ENCODE peak calls at places on chromosomes 7 and 10, in nine cellular contexts. One of them, this sample, is unnamed.

GRCh38 chr10:78209987-78210386 is 176.3 kb downstream of the RPS24 start:
- DNase-seq in pancreas: no peak
- DNase-seq in fibroblast of gingiva: no peak
- DNase-seq in NCI-H524 treated with DMSO at 0.1 percent for 48 hours: no peak
- DNase-seq in choroid plexus epithelial cell: no peak
- DNase-seq in NCI-H774: no peak
- DNase-seq in activated CD4-positive, alpha-beta T cell treated with anti-CD3 and anti-CD28 coated beads for 24 hours: no peak
- DNase-seq in NCI-H1436: no peak
- DNase-seq in ELF-1: no peak
- DNase-seq in this sample: no peak

GRCh38 chr7:108460964-108461363 is 4.7 kb upstream of the NRCAM start:
- DNase-seq in NCI-H524 treated with DMSO at 0.1 percent for 48 hours: no peak
- DNase-seq in NCI-H1436: no peak
- DNase-seq in ELF-1: no peak
- DNase-seq in pancreas: no peak
- DNase-seq in fibroblast of gingiva: no peak
- DNase-seq in choroid plexus epithelial cell: no peak
- DNase-seq in NCI-H774: no peak
- DNase-seq in activated CD4-positive, alpha-beta T cell treated with anti-CD3 and anti-CD28 coated beads for 24 hours: no peak
- DNase-seq in this sample: no peak

GRCh38 chr7:31335889-31336201 is 4.7 kb downstream of the NEUROD6 start:
- DNase-seq in pancreas: no peak
- DNase-seq in fibroblast of gingiva: no peak
- DNase-seq in choroid plexus epithelial cell: no peak
- DNase-seq in ELF-1: no peak
- DNase-seq in NCI-H1436: no peak
- DNase-seq in NCI-H524 treated with DMSO at 0.1 percent for 48 hours: no peak
- DNase-seq in NCI-H774: no peak
- DNase-seq in activated CD4-positive, alpha-beta T cell treated with anti-CD3 and anti-CD28 coated beads for 24 hours: no peak
- DNase-seq in this sample: no peak

GRCh38 chr10:92074126-92074887 is 150.7 kb downstream of the BTAF1 start:
- DNase-seq in NCI-H774: no peak
- DNase-seq in pancreas: no peak
- DNase-seq in ELF-1: no peak
- DNase-seq in choroid plexus epithelial cell: peak
- DNase-seq in NCI-H524 treated with DMSO at 0.1 percent for 48 hours: no peak
- DNase-seq in fibroblast of gingiva: no peak
- DNase-seq in NCI-H1436: no peak
- DNase-seq in activated CD4-positive, alpha-beta T cell treated with anti-CD3 and anti-CD28 coated beads for 24 hours: no peak
- DNase-seq in this sample: no peak

GRCh38 chr7:38318803-38319416 is 45.5 kb upstream of the TARP start:
- DNase-seq in NCI-H774: no peak
- DNase-seq in NCI-H1436: peak
- DNase-seq in NCI-H524 treated with DMSO at 0.1 percent for 48 hours: peak
- DNase-seq in choroid plexus epithelial cell: peak
- DNase-seq in activated CD4-positive, alpha-beta T cell treated with anti-CD3 and anti-CD28 coated beads for 24 hours: no peak
- DNase-seq in fibroblast of gingiva: peak
- DNase-seq in pancreas: no peak
- DNase-seq in ELF-1: peak
- DNase-seq in this sample: no peak

GRCh38 chr7:51467384-51468017 is 150.9 kb upstream of the COBL start:
- DNase-seq in NCI-H524 treated with DMSO at 0.1 percent for 48 hours: no peak
- DNase-seq in choroid plexus epithelial cell: no peak
- DNase-seq in NCI-H1436: no peak
- DNase-seq in activated CD4-positive, alpha-beta T cell treated with anti-CD3 and anti-CD28 coated beads for 24 hours: no peak
- DNase-seq in ELF-1: no peak
- DNase-seq in pancreas: no peak
- DNase-seq in fibroblast of gingiva: no peak
- DNase-seq in NCI-H774: no peak
- DNase-seq in this sample: no peak

GRCh38 chr7:138064856-138065357 is 11.4 kb upstream of the AKR1D1 start:
- DNase-seq in pancreas: no peak
- DNase-seq in choroid plexus epithelial cell: peak
- DNase-seq in NCI-H524 treated with DMSO at 0.1 percent for 48 hours: no peak
- DNase-seq in fibroblast of gingiva: peak
- DNase-seq in NCI-H774: no peak
- DNase-seq in ELF-1: peak
- DNase-seq in NCI-H1436: no peak
- DNase-seq in activated CD4-positive, alpha-beta T cell treated with anti-CD3 and anti-CD28 coated beads for 24 hours: no peak
- DNase-seq in this sample: no peak

GRCh38 chr7:92460510-92460909 is 13.2 kb downstream of the GATAD1 start:
- DNase-seq in activated CD4-positive, alpha-beta T cell treated with anti-CD3 and anti-CD28 coated beads for 24 hours: no peak
- DNase-seq in NCI-H1436: no peak
- DNase-seq in pancreas: no peak
- DNase-seq in ELF-1: no peak
- DNase-seq in NCI-H524 treated with DMSO at 0.1 percent for 48 hours: no peak
- DNase-seq in NCI-H774: no peak
- DNase-seq in choroid plexus epithelial cell: no peak
- DNase-seq in fibroblast of gingiva: no peak
- DNase-seq in this sample: no peak

GRCh38 chr7:47534322-47535032 is 47.4 kb downstream of the TNS3 start:
- DNase-seq in ELF-1: peak
- DNase-seq in pancreas: no peak
- DNase-seq in fibroblast of gingiva: no peak
- DNase-seq in choroid plexus epithelial cell: no peak
- DNase-seq in activated CD4-positive, alpha-beta T cell treated with anti-CD3 and anti-CD28 coated beads for 24 hours: no peak
- DNase-seq in NCI-H774: no peak
- DNase-seq in NCI-H524 treated with DMSO at 0.1 percent for 48 hours: no peak
- DNase-seq in NCI-H1436: no peak
- DNase-seq in this sample: no peak

GRCh38 chr7:95470452-95470851 is 15.3 kb upstream of the ASB4 start:
- DNase-seq in pancreas: no peak
- DNase-seq in activated CD4-positive, alpha-beta T cell treated with anti-CD3 and anti-CD28 coated beads for 24 hours: no peak
- DNase-seq in ELF-1: no peak
- DNase-seq in NCI-H774: peak
- DNase-seq in NCI-H1436: peak
- DNase-seq in choroid plexus epithelial cell: peak
- DNase-seq in NCI-H524 treated with DMSO at 0.1 percent for 48 hours: no peak
- DNase-seq in fibroblast of gingiva: no peak
- DNase-seq in this sample: no peak

GRCh38 chr7:112157072-112157471 is 49.1 kb downstream of the DOCK4 start:
- DNase-seq in NCI-H774: no peak
- DNase-seq in pancreas: no peak
- DNase-seq in choroid plexus epithelial cell: peak
- DNase-seq in NCI-H524 treated with DMSO at 0.1 percent for 48 hours: no peak
- DNase-seq in NCI-H1436: no peak
- DNase-seq in activated CD4-positive, alpha-beta T cell treated with anti-CD3 and anti-CD28 coated beads for 24 hours: no peak
- DNase-seq in fibroblast of gingiva: peak
- DNase-seq in ELF-1: no peak
- DNase-seq in this sample: no peak

GRCh38 chr10:69856601-69857166 is 55.0 kb downstream of the COL13A1 start:
- DNase-seq in NCI-H524 treated with DMSO at 0.1 percent for 48 hours: no peak
- DNase-seq in NCI-H774: no peak
- DNase-seq in activated CD4-positive, alpha-beta T cell treated with anti-CD3 and anti-CD28 coated beads for 24 hours: no peak
- DNase-seq in fibroblast of gingiva: no peak
- DNase-seq in choroid plexus epithelial cell: no peak
- DNase-seq in ELF-1: no peak
- DNase-seq in NCI-H1436: no peak
- DNase-seq in pancreas: no peak
- DNase-seq in this sample: no peak

GRCh38 chr10:96714031-96714590 is 6.2 kb downstream of the PIK3AP1 start:
- DNase-seq in pancreas: no peak
- DNase-seq in NCI-H524 treated with DMSO at 0.1 percent for 48 hours: no peak
- DNase-seq in choroid plexus epithelial cell: peak
- DNase-seq in fibroblast of gingiva: no peak
- DNase-seq in activated CD4-positive, alpha-beta T cell treated with anti-CD3 and anti-CD28 coated beads for 24 hours: no peak
- DNase-seq in ELF-1: no peak
- DNase-seq in NCI-H1436: no peak
- DNase-seq in NCI-H774: no peak
- DNase-seq in this sample: no peak

GRCh38 chr7:156650042-156650441 is 9.5 kb downstream of the RNF32 start:
- DNase-seq in ELF-1: peak
- DNase-seq in NCI-H524 treated with DMSO at 0.1 percent for 48 hours: no peak
- DNase-seq in activated CD4-positive, alpha-beta T cell treated with anti-CD3 and anti-CD28 coated beads for 24 hours: no peak
- DNase-seq in choroid plexus epithelial cell: peak
- DNase-seq in NCI-H1436: no peak
- DNase-seq in fibroblast of gingiva: no peak
- DNase-seq in pancreas: no peak
- DNase-seq in NCI-H774: no peak
- DNase-seq in this sample: no peak

GRCh38 chr10:71547290-71547689 is 150.6 kb downstream of the CDH23 start:
- DNase-seq in ELF-1: no peak
- DNase-seq in pancreas: no peak
- DNase-seq in activated CD4-positive, alpha-beta T cell treated with anti-CD3 and anti-CD28 coated beads for 24 hours: no peak
- DNase-seq in choroid plexus epithelial cell: peak
- DNase-seq in NCI-H1436: no peak
- DNase-seq in NCI-H774: no peak
- DNase-seq in NCI-H524 treated with DMSO at 0.1 percent for 48 hours: no peak
- DNase-seq in fibroblast of gingiva: no peak
- DNase-seq in this sample: no peak

GRCh38 chr7:4958477-4959301 is at the start of gene MMD2:
- DNase-seq in ELF-1: peak
- DNase-seq in pancreas: no peak
- DNase-seq in activated CD4-positive, alpha-beta T cell treated with anti-CD3 and anti-CD28 coated beads for 24 hours: no peak
- DNase-seq in NCI-H774: no peak
- DNase-seq in fibroblast of gingiva: no peak
- DNase-seq in NCI-H524 treated with DMSO at 0.1 percent for 48 hours: no peak
- DNase-seq in choroid plexus epithelial cell: no peak
- DNase-seq in NCI-H1436: no peak
- DNase-seq in this sample: no peak

GRCh38 chr10:114577133-114577532 is 80.9 kb downstream of the ABLIM1 start:
- DNase-seq in NCI-H524 treated with DMSO at 0.1 percent for 48 hours: no peak
- DNase-seq in fibroblast of gingiva: peak
- DNase-seq in NCI-H1436: no peak
- DNase-seq in pancreas: no peak
- DNase-seq in ELF-1: no peak
- DNase-seq in choroid plexus epithelial cell: peak
- DNase-seq in NCI-H774: no peak
- DNase-seq in activated CD4-positive, alpha-beta T cell treated with anti-CD3 and anti-CD28 coated beads for 24 hours: no peak
- DNase-seq in this sample: no peak

GRCh38 chr7:130752424-130752823 is 18.4 kb upstream of the KLF14 start:
- DNase-seq in choroid plexus epithelial cell: no peak
- DNase-seq in fibroblast of gingiva: no peak
- DNase-seq in activated CD4-positive, alpha-beta T cell treated with anti-CD3 and anti-CD28 coated beads for 24 hours: no peak
- DNase-seq in NCI-H1436: no peak
- DNase-seq in NCI-H774: no peak
- DNase-seq in ELF-1: no peak
- DNase-seq in pancreas: no peak
- DNase-seq in NCI-H524 treated with DMSO at 0.1 percent for 48 hours: no peak
- DNase-seq in this sample: no peak